ENCODE peak calls at places on chromosomes 16 and 17, in four cellular contexts. One of them, this sample, is unnamed. For H3K4me1, the result is how much of the 10 kb centered on the place peaks cover.

GRCh38 chr17:57284984-57285646 is 28.8 kb downstream of the MSI2 start:
- DNase-seq in prostate gland: no peak
- DNase-seq in IMR-90: no peak
- DNase-seq in tibial nerve: no peak
- DNase-seq in this sample: no peak

GRCh38 chr17:8176197-8176940 is at the start of gene TMEM107:
- DNase-seq in IMR-90: peak
- DNase-seq in tibial nerve: peak
- DNase-seq in prostate gland: peak
- DNase-seq in this sample: peak

GRCh38 chr16:28155293-28155692 is 56.5 kb downstream of the XPO6 start:
- DNase-seq in prostate gland: no peak
- DNase-seq in IMR-90: peak
- DNase-seq in tibial nerve: no peak
- DNase-seq in this sample: no peak

GRCh38 chr17:61177351-61177750 is 222.3 kb upstream of the TBX2 start:
- DNase-seq in tibial nerve: no peak
- DNase-seq in IMR-90: no peak
- DNase-seq in prostate gland: no peak
- DNase-seq in this sample: no peak

GRCh38 chr16:84278968-84279367 is 15.7 kb upstream of the WFDC1 start:
- DNase-seq in IMR-90: no peak
- DNase-seq in tibial nerve: no peak
- DNase-seq in prostate gland: no peak
- DNase-seq in this sample: no peak

GRCh38 chr16:81661082-81661481 is 118.0 kb upstream of the PLCG2 start:
- DNase-seq in tibial nerve: no peak
- DNase-seq in prostate gland: no peak
- DNase-seq in IMR-90: no peak
- DNase-seq in this sample: no peak

GRCh38 chr17:41061969-41062368 is 2.1 kb upstream of the KRTAP2-3 start:
- DNase-seq in tibial nerve: no peak
- DNase-seq in IMR-90: peak
- DNase-seq in prostate gland: no peak
- DNase-seq in this sample: no peak

GRCh38 chr16:70553645-70554044 is 30.0 kb downstream of the SF3B3 start:
- DNase-seq in tibial nerve: no peak
- DNase-seq in IMR-90: peak
- DNase-seq in prostate gland: no peak
- DNase-seq in this sample: no peak

GRCh38 chr17:1793447-1793806 is 31.6 kb downstream of the SERPINF1 start:
- DNase-seq in prostate gland: peak
- DNase-seq in tibial nerve: no peak
- DNase-seq in IMR-90: peak
- DNase-seq in this sample: no peak

GRCh38 chr16:23395732-23396131 is 57.3 kb downstream of the COG7 start:
- DNase-seq in prostate gland: no peak
- DNase-seq in tibial nerve: no peak
- DNase-seq in IMR-90: no peak
- DNase-seq in this sample: no peak

GRCh38 chr17:81398855-81399451 is 3.7 kb downstream of the BAHCC1 start:
- DNase-seq in IMR-90: no peak
- DNase-seq in tibial nerve: no peak
- DNase-seq in prostate gland: no peak
- DNase-seq in this sample: no peak

GRCh38 chr16:79071424-79071823 is 529.1 kb downstream of the MAF start:
- DNase-seq in tibial nerve: peak
- DNase-seq in prostate gland: peak
- DNase-seq in IMR-90: no peak
- DNase-seq in this sample: no peak

GRCh38 chr16:53129281-53130192 is 74.7 kb downstream of the CHD9 start:
- DNase-seq in prostate gland: peak
- DNase-seq in IMR-90: peak
- DNase-seq in tibial nerve: no peak
- DNase-seq in this sample: peak

DNA sequence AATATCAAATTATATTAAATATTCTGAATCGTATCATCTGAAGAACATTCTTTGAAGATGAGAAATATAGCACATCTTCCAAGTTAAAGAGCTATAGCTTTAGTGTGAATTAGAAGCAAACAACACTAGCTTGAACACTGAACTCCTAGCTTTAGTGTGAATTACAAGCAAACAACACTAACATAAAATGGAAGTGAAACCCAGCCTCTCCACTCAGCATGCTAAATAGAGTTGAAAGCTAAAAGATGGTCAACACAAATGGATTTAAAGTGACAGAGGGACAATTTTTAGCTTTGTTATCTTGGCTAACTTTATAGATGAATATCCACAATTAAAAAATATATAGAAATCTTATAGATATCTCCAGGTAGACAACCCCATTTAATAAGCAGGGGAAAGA is 4.5 kb upstream of the KIF2B start:
- DNase-seq in tibial nerve: no peak
- DNase-seq in IMR-90: no peak
- DNase-seq in prostate gland: no peak
- DNase-seq in this sample: no peak
- H3K27ac ChIP-seq in tibial nerve: no peak
- H3K27ac ChIP-seq in IMR-90: no peak
- H3K27ac ChIP-seq in prostate gland: no peak
- H3K27ac ChIP-seq in this sample: no peak

GRCh38 chr17:76103274-76104139 is at the start of gene EXOC7:
- DNase-seq in IMR-90: peak
- DNase-seq in prostate gland: peak
- DNase-seq in tibial nerve: peak
- DNase-seq in this sample: peak
- TF ChIP-seq POLR2A in IMR-90: peak
- TF ChIP-seq POLR2A in prostate gland: peak
- TF ChIP-seq POLR2A in tibial nerve: peak
- TF ChIP-seq POLR2A in this sample: peak

DNA sequence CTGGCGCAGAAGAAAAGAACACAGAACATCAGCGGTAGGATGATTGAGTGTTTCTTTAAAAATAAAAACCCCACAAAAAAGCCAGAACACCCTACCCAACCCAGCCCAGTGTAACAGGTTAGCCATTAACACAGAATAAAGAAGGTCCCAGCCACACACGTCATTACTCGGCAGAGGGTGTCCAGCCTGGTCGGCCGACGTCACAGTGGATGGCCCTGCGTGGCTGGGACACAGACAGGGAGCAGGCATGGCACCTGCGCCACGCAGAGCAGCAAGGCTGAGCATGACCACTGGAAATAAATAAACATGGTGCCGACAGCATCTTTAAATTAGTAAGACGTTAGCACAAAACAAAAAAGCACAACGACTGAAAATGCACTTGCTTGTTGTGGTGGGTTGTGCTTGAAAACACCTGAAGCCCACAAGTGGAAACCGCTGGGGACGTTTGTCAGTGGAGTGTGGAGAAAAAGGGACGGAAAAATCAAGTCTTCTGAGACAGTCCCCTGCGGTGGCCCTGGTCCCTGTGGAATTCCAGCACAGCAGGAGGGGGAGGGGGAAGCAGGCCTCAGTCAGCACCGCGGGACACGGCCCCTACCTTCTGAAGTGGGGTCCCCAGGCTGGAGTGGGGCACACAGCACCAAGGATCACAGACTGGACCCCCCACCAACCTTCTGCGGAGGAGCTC is 39.2 kb downstream of the SLC7A5 start:
- DNase-seq in prostate gland: no peak
- DNase-seq in IMR-90: no peak
- DNase-seq in tibial nerve: no peak
- DNase-seq in this sample: no peak
- H3K4me1 ChIP-seq in prostate gland: under half
- H3K4me1 ChIP-seq in IMR-90: under half
- H3K4me1 ChIP-seq in tibial nerve: under half
- H3K4me1 ChIP-seq in this sample: under half

GRCh38 chr16:56630134-56630533 is 2.3 kb upstream of the MT1M start:
- DNase-seq in prostate gland: no peak
- DNase-seq in IMR-90: no peak
- DNase-seq in tibial nerve: no peak
- DNase-seq in this sample: no peak

GRCh38 chr16:56625943-56626654 is 518 bp downstream of the MT1E start:
- DNase-seq in prostate gland: no peak
- DNase-seq in tibial nerve: peak
- DNase-seq in IMR-90: peak
- DNase-seq in this sample: peak

GRCh38 chr16:56629531-56629930 is 2.9 kb upstream of the MT1M start:
- DNase-seq in prostate gland: no peak
- DNase-seq in IMR-90: no peak
- DNase-seq in tibial nerve: no peak
- DNase-seq in this sample: no peak

GRCh38 chr16:56626685-56627084 is 1.1 kb downstream of the MT1E start:
- DNase-seq in tibial nerve: no peak
- DNase-seq in prostate gland: no peak
- DNase-seq in IMR-90: no peak
- DNase-seq in this sample: no peak

DNA sequence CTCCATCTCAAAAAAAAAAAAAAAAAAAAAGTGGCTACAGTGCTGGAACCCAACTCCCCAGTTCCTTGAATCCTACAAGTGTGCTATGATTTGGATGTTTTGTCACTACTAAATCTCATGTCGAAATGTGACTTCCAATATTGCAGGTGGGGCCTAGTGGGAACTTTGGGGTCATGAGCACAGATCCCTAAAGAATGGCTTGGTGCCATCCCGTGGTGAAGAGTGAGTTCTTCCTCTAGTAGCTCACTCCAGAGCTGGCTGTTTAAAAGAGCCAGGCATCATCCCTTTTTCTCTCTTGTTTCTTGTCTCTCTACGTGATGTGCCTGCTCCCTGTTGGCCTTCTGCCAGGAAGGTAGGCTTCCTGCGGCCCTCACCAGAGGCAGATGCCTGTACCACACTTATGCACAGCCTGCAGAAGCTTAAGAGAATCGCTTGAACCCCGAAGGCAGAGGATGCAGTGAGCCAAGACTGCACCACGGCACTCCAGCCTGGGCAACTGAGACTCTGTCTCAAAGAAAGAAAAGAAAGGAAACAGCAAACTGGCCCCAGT is 3.0 kb downstream of the MT1E start:
- DNase-seq in prostate gland: no peak
- DNase-seq in tibial nerve: no peak
- DNase-seq in IMR-90: no peak
- DNase-seq in this sample: no peak
- H3K27ac ChIP-seq in prostate gland: no peak
- H3K27ac ChIP-seq in tibial nerve: no peak
- H3K27ac ChIP-seq in IMR-90: no peak
- H3K27ac ChIP-seq in this sample: peak

DNA sequence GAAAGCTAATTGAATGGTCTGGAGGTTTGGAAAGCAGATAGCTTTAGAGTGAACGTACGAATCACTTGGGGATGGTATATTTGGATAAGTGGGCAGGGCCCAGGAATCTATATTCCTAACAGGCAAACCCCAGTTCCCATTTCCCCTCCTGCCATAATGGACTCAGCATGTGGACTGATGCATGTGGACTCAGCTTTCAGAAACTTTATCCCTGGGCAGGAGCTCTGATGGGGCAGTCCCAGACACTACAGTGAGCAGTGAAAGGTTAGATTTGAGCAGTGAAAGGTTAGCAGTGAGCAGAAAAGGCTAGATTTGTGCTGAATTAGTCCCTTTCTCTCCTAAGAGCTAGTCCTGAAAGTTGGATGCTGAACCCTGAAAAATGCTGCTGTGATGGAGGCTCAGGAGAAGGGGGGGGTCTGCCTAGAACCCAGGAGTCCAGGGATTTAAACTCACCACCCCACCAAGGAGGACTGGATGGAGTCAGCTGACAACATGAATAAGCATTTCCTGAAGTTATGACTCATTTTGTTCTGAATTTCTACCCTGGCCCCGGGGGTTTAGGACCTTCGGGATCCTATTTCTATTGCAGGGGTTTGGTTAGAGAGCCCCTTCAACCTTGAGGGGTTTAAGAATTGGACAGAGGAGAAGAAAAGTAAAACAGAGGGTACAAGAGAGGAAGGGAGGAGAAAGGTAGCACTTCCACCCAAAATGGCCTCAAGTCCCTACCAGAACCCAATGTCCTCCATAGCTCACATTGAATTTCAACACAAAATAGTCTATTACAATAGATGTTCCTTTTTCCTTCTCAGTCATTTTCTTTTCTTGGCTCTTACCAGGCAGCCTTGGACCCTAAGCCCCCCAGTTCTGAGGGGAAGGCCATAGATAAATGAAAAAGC is 10.3 kb upstream of the FZD2 start:
- DNase-seq in IMR-90: peak
- DNase-seq in tibial nerve: no peak
- DNase-seq in prostate gland: no peak
- DNase-seq in this sample: no peak
- TF ChIP-seq POLR2A in IMR-90: no peak
- TF ChIP-seq POLR2A in tibial nerve: no peak
- TF ChIP-seq POLR2A in prostate gland: no peak
- TF ChIP-seq POLR2A in this sample: no peak

DNA sequence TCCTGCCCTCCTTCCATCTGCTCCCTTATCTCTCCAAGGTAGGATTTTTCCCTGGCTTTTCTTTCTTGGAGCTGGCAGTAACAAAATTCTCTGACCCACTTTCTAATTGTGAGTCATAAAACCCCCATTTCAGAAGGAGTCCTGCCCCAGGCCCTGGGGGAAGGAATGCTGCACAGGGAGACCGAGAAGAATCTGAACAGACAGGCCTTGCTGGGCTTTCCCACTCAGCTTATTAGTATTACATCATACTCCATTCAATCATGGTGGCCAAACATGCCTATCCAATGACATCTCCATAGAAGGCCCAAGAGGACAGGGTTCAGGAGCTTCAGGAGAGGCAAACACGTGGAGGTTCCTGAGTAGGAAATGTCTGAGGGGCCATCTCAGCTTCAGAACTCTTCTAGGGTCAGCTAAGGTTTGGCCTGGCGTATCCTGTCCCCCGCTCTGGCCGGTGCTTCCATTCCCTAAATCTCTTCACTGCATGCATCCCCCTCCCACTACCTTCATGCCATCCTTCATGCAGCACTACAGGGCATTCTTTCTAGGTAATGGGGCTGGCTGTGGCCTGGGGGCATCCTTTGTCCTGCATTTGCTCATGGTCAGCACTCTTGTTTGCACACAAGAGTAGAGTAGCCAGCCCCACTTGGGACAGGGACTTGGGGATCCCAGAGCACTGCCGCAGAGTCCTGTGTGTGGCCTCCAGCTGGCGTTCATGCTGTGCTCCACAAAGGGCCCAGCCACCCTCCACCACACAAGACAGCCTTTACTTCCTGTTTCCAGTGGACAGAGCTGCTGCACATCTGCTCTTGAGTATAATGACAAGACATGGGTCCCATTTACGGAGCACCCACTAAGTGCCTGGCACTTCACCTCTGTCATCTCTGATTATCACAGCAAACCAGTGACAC is 8.2 kb downstream of the SLC6A2 start:
- DNase-seq in IMR-90: no peak
- DNase-seq in tibial nerve: no peak
- DNase-seq in prostate gland: no peak
- DNase-seq in this sample: no peak
- H3K4me1 ChIP-seq in IMR-90: under half
- H3K4me1 ChIP-seq in tibial nerve: under half
- H3K4me1 ChIP-seq in prostate gland: under half
- H3K4me1 ChIP-seq in this sample: under half

GRCh38 chr17:44075598-44076293 is 5.2 kb downstream of the G6PC3 start:
- DNase-seq in prostate gland: no peak
- DNase-seq in IMR-90: no peak
- DNase-seq in tibial nerve: no peak
- DNase-seq in this sample: no peak
- H3K27ac ChIP-seq in prostate gland: peak
- H3K27ac ChIP-seq in IMR-90: peak
- H3K27ac ChIP-seq in tibial nerve: no peak
- H3K27ac ChIP-seq in this sample: no peak

GRCh38 chr16:10931133-10931532 is 11.1 kb downstream of the DEXI start:
- DNase-seq in IMR-90: no peak
- DNase-seq in prostate gland: no peak
- DNase-seq in tibial nerve: no peak
- DNase-seq in this sample: peak
- TF ChIP-seq POLR2A in IMR-90: no peak
- TF ChIP-seq POLR2A in prostate gland: no peak
- TF ChIP-seq POLR2A in tibial nerve: no peak
- TF ChIP-seq POLR2A in this sample: no peak

This sample was measured in adrenal gland.